ENCODE peak calls at places on chromosomes 3 and 15, in six cellular contexts. One of them, this sample, is unnamed.

GRCh38 chr15:72491768-72492167 is 17.6 kb downstream of the ARIH1 start:
- DNase-seq in cardiac muscle cell: peak
- DNase-seq in T-cell: no peak
- DNase-seq in activated CD4-positive, alpha-beta T cell treated with anti-CD3 and anti-CD28 coated beads for 48 hours: no peak
- DNase-seq in GM12865: no peak
- DNase-seq in NCI-H1436 treated with DMSO at 0.1 percent for 48 hours: no peak
- DNase-seq in this sample: no peak

GRCh38 chr3:68458646-68459045 is 473.7 kb downstream of the TAFA4 start:
- DNase-seq in cardiac muscle cell: no peak
- DNase-seq in T-cell: no peak
- DNase-seq in activated CD4-positive, alpha-beta T cell treated with anti-CD3 and anti-CD28 coated beads for 48 hours: no peak
- DNase-seq in GM12865: no peak
- DNase-seq in NCI-H1436 treated with DMSO at 0.1 percent for 48 hours: no peak
- DNase-seq in this sample: no peak

GRCh38 chr3:55819005-55819404 is 331.9 kb upstream of the WNT5A start:
- DNase-seq in cardiac muscle cell: no peak
- DNase-seq in T-cell: no peak
- DNase-seq in activated CD4-positive, alpha-beta T cell treated with anti-CD3 and anti-CD28 coated beads for 48 hours: no peak
- DNase-seq in GM12865: no peak
- DNase-seq in NCI-H1436 treated with DMSO at 0.1 percent for 48 hours: no peak
- DNase-seq in this sample: no peak

GRCh38 chr15:29805043-29805707 is 17.1 kb downstream of the TJP1 start:
- DNase-seq in cardiac muscle cell: peak
- DNase-seq in T-cell: no peak
- DNase-seq in activated CD4-positive, alpha-beta T cell treated with anti-CD3 and anti-CD28 coated beads for 48 hours: no peak
- DNase-seq in GM12865: no peak
- DNase-seq in NCI-H1436 treated with DMSO at 0.1 percent for 48 hours: no peak
- DNase-seq in this sample: no peak

GRCh38 chr3:105022813-105023212 is 343.9 kb upstream of the ALCAM start:
- DNase-seq in cardiac muscle cell: no peak
- DNase-seq in T-cell: no peak
- DNase-seq in activated CD4-positive, alpha-beta T cell treated with anti-CD3 and anti-CD28 coated beads for 48 hours: no peak
- DNase-seq in GM12865: no peak
- DNase-seq in NCI-H1436 treated with DMSO at 0.1 percent for 48 hours: no peak
- DNase-seq in this sample: no peak

GRCh38 chr15:82858932-82859331 is 49.5 kb downstream of the WHAMM start:
- DNase-seq in cardiac muscle cell: no peak
- DNase-seq in T-cell: no peak
- DNase-seq in activated CD4-positive, alpha-beta T cell treated with anti-CD3 and anti-CD28 coated beads for 48 hours: no peak
- DNase-seq in GM12865: no peak
- DNase-seq in NCI-H1436 treated with DMSO at 0.1 percent for 48 hours: no peak
- DNase-seq in this sample: no peak

GRCh38 chr3:53900666-53901331 is 9.1 kb upstream of the SELENOK start:
- DNase-seq in cardiac muscle cell: no peak
- DNase-seq in T-cell: no peak
- DNase-seq in activated CD4-positive, alpha-beta T cell treated with anti-CD3 and anti-CD28 coated beads for 48 hours: no peak
- DNase-seq in GM12865: no peak
- DNase-seq in NCI-H1436 treated with DMSO at 0.1 percent for 48 hours: no peak
- DNase-seq in this sample: no peak

GRCh38 chr3:161142486-161142885 is 37.3 kb upstream of the B3GALNT1 start:
- DNase-seq in cardiac muscle cell: peak
- DNase-seq in T-cell: no peak
- DNase-seq in activated CD4-positive, alpha-beta T cell treated with anti-CD3 and anti-CD28 coated beads for 48 hours: no peak
- DNase-seq in GM12865: no peak
- DNase-seq in NCI-H1436 treated with DMSO at 0.1 percent for 48 hours: no peak
- DNase-seq in this sample: no peak

GRCh38 chr3:41808152-41808551 is 153.8 kb downstream of the ULK4 start:
- DNase-seq in cardiac muscle cell: peak
- DNase-seq in T-cell: no peak
- DNase-seq in activated CD4-positive, alpha-beta T cell treated with anti-CD3 and anti-CD28 coated beads for 48 hours: no peak
- DNase-seq in GM12865: no peak
- DNase-seq in NCI-H1436 treated with DMSO at 0.1 percent for 48 hours: no peak
- DNase-seq in this sample: no peak

GRCh38 chr3:30688776-30689175 is 82.4 kb downstream of the TGFBR2 start:
- DNase-seq in cardiac muscle cell: no peak
- DNase-seq in T-cell: no peak
- DNase-seq in activated CD4-positive, alpha-beta T cell treated with anti-CD3 and anti-CD28 coated beads for 48 hours: no peak
- DNase-seq in GM12865: no peak
- DNase-seq in NCI-H1436 treated with DMSO at 0.1 percent for 48 hours: no peak
- DNase-seq in this sample: no peak

GRCh38 chr3:75329713-75330112 is 334.4 kb upstream of the FRG2C start:
- DNase-seq in cardiac muscle cell: no peak
- DNase-seq in T-cell: no peak
- DNase-seq in activated CD4-positive, alpha-beta T cell treated with anti-CD3 and anti-CD28 coated beads for 48 hours: no peak
- DNase-seq in GM12865: no peak
- DNase-seq in NCI-H1436 treated with DMSO at 0.1 percent for 48 hours: no peak
- DNase-seq in this sample: no peak

GRCh38 chr3:111691293-111691909 is 96.3 kb upstream of the ZBED2 start:
- DNase-seq in cardiac muscle cell: peak
- DNase-seq in T-cell: no peak
- DNase-seq in activated CD4-positive, alpha-beta T cell treated with anti-CD3 and anti-CD28 coated beads for 48 hours: no peak
- DNase-seq in GM12865: peak
- DNase-seq in NCI-H1436 treated with DMSO at 0.1 percent for 48 hours: no peak
- DNase-seq in this sample: peak

GRCh38 chr3:151351216-151351615 is 21.9 kb upstream of the P2RY13 start:
- DNase-seq in cardiac muscle cell: no peak
- DNase-seq in T-cell: no peak
- DNase-seq in activated CD4-positive, alpha-beta T cell treated with anti-CD3 and anti-CD28 coated beads for 48 hours: no peak
- DNase-seq in GM12865: peak
- DNase-seq in NCI-H1436 treated with DMSO at 0.1 percent for 48 hours: no peak
- DNase-seq in this sample: no peak

GRCh38 chr3:192489579-192489978 is 237.8 kb downstream of the FGF12 start:
- DNase-seq in cardiac muscle cell: no peak
- DNase-seq in T-cell: no peak
- DNase-seq in activated CD4-positive, alpha-beta T cell treated with anti-CD3 and anti-CD28 coated beads for 48 hours: no peak
- DNase-seq in GM12865: no peak
- DNase-seq in NCI-H1436 treated with DMSO at 0.1 percent for 48 hours: no peak
- DNase-seq in this sample: no peak

GRCh38 chr3:120177151-120177550 is 82.9 kb upstream of the GSK3B start:
- DNase-seq in cardiac muscle cell: peak
- DNase-seq in T-cell: no peak
- DNase-seq in activated CD4-positive, alpha-beta T cell treated with anti-CD3 and anti-CD28 coated beads for 48 hours: no peak
- DNase-seq in GM12865: no peak
- DNase-seq in NCI-H1436 treated with DMSO at 0.1 percent for 48 hours: no peak
- DNase-seq in this sample: no peak

GRCh38 chr3:22141769-22142168 is 390.8 kb upstream of the ZNF385D start:
- DNase-seq in cardiac muscle cell: no peak
- DNase-seq in T-cell: no peak
- DNase-seq in activated CD4-positive, alpha-beta T cell treated with anti-CD3 and anti-CD28 coated beads for 48 hours: no peak
- DNase-seq in GM12865: no peak
- DNase-seq in NCI-H1436 treated with DMSO at 0.1 percent for 48 hours: no peak
- DNase-seq in this sample: no peak

GRCh38 chr3:185308126-185308754 is 54.4 kb upstream of the EHHADH start:
- DNase-seq in cardiac muscle cell: peak
- DNase-seq in T-cell: no peak
- DNase-seq in activated CD4-positive, alpha-beta T cell treated with anti-CD3 and anti-CD28 coated beads for 48 hours: peak
- DNase-seq in GM12865: peak
- DNase-seq in NCI-H1436 treated with DMSO at 0.1 percent for 48 hours: no peak
- DNase-seq in this sample: peak

This sample was measured in Karpas-422.